ENCODE peak calls at places on chromosomes 13 and 19, in four cellular contexts. One of them, this sample, is unnamed.
A peak's percentile ranks its signal among the peaks of the same experiment; 100 is the strongest.

GRCh38 chr19:33871605-33872004 is 74.9 kb downstream of the KCTD15 start:
- DNase-seq in CD8-positive, alpha-beta T cell: no peak
- DNase-seq in neural progenitor cell: no peak
- DNase-seq in amygdala: no peak
- DNase-seq in this sample: no peak

GRCh38 chr13:99361197-99361596 is 54.0 kb upstream of the GPR183 start:
- DNase-seq in CD8-positive, alpha-beta T cell: no peak
- DNase-seq in neural progenitor cell: no peak
- DNase-seq in amygdala: no peak
- DNase-seq in this sample: no peak

GRCh38 chr19:45443462-45444317 is 20.0 kb upstream of the ERCC1 start:
- DNase-seq in CD8-positive, alpha-beta T cell: peak; percentile 23
- DNase-seq in neural progenitor cell: peak; percentile 98
- DNase-seq in amygdala: peak; percentile 18
- DNase-seq in this sample: peak; percentile 44

GRCh38 chr13:91017031-91017668 is 330.3 kb upstream of the MIR17HG start:
- DNase-seq in CD8-positive, alpha-beta T cell: no peak
- DNase-seq in neural progenitor cell: peak; percentile 66
- DNase-seq in amygdala: no peak
- DNase-seq in this sample: no peak

GRCh38 chr19:55087542-55087935 is 11.9 kb downstream of the EPS8L1 start:
- DNase-seq in CD8-positive, alpha-beta T cell: no peak
- DNase-seq in neural progenitor cell: no peak
- DNase-seq in amygdala: no peak
- DNase-seq in this sample: no peak

GRCh38 chr19:7888145-7888825 is at the start of gene LRRC8E:
- DNase-seq in CD8-positive, alpha-beta T cell: no peak
- DNase-seq in neural progenitor cell: peak; percentile 83
- DNase-seq in amygdala: no peak
- DNase-seq in this sample: no peak

GRCh38 chr19:38251564-38252051 is 4.6 kb downstream of the PPP1R14A start:
- DNase-seq in CD8-positive, alpha-beta T cell: no peak
- DNase-seq in neural progenitor cell: no peak
- DNase-seq in amygdala: no peak
- DNase-seq in this sample: no peak

GRCh38 chr19:14555918-14556661 is 15.8 kb downstream of the NDUFB7 start:
- DNase-seq in CD8-positive, alpha-beta T cell: no peak
- DNase-seq in neural progenitor cell: no peak
- DNase-seq in amygdala: no peak
- DNase-seq in this sample: no peak

GRCh38 chr13:43473437-43473836 is 313.3 kb downstream of the ENOX1 start:
- DNase-seq in CD8-positive, alpha-beta T cell: no peak
- DNase-seq in neural progenitor cell: no peak
- DNase-seq in amygdala: no peak
- DNase-seq in this sample: no peak

GRCh38 chr13:99998261-99998660 is 16.7 kb downstream of the ZIC2 start:
- DNase-seq in CD8-positive, alpha-beta T cell: no peak
- DNase-seq in neural progenitor cell: no peak
- DNase-seq in amygdala: no peak
- DNase-seq in this sample: no peak

GRCh38 chr19:18440421-18440877 is 2.5 kb upstream of the ISYNA1 start:
- DNase-seq in CD8-positive, alpha-beta T cell: no peak
- DNase-seq in neural progenitor cell: no peak
- DNase-seq in amygdala: no peak
- DNase-seq in this sample: no peak